ENCODE peak calls at places on chromosomes 7 and 10, in seven cellular contexts. D is GM12891; W is stimulated activated CD4-positive, alpha-beta T cell treated with anti-CD3 and anti-CD28 coated beads, Interleukin-2, amount 100 ng/mL, for 24 hours; R is AG09319; U is Calu3; G is H7; Q is PC-3. K is an unnamed sample.

GRCh38 chr10:61895898-61896605 is 5.4 kb upstream of the ARID5B start:
- DNase-seq in D (no peak), W (no peak), R (no peak), U (no peak), G (no peak), Q (peak; percentile 78), K (no peak)

GRCh38 chr10:8260645-8261044 is 206.2 kb downstream of the GATA3 start:
- DNase-seq in D (no peak), W (no peak), R (no peak), U (no peak), G (no peak), Q (no peak), K (no peak)

GRCh38 chr10:12198156-12198555 is 2.2 kb downstream of the CDC123 start:
- DNase-seq in D (no peak), W (no peak), R (no peak), U (no peak), G (no peak), Q (no peak), K (no peak)

GRCh38 chr7:12490105-12490688 is 80.3 kb upstream of the SCIN start:
- DNase-seq in D (no peak), W (no peak), R (no peak), U (no peak), G (peak; percentile 13), Q (peak; percentile 66), K (no peak)

GRCh38 chr7:1059200-1060091 is 15.1 kb downstream of the GPR146 start:
- DNase-seq in D (no peak), W (no peak), R (no peak), U (no peak), G (peak; percentile 98), Q (no peak), K (no peak)

GRCh38 chr7:28754027-28754426 is 204.1 kb downstream of the TRIL start:
- DNase-seq in D (no peak), W (no peak), R (no peak), U (peak; percentile 24), G (peak; percentile 19), Q (peak; percentile 11), K (no peak)

GRCh38 chr10:1426786-1427185 is 310.5 kb downstream of the ADARB2 start:
- DNase-seq in D (no peak), W (no peak), R (no peak), U (no peak), G (no peak), Q (no peak), K (no peak)

GRCh38 chr10:37681617-37681999 is 175.8 kb downstream of the ZNF248 start:
- DNase-seq in D (no peak), W (no peak), R (no peak), U (no peak), G (peak; percentile 18), Q (no peak), K (no peak)

GRCh38 chr10:110794808-110795207 is 76.9 kb upstream of the PDCD4 start:
- DNase-seq in D (no peak), W (no peak), R (no peak), U (no peak), G (no peak), Q (no peak), K (no peak)

GRCh38 chr7:25407932-25408480 is 179.7 kb upstream of the NPVF start:
- DNase-seq in D (no peak), W (no peak), R (no peak), U (no peak), G (no peak), Q (no peak), K (no peak)

GRCh38 chr10:49228677-49229076 is 40.5 kb upstream of the TMEM273 start:
- DNase-seq in D (no peak), W (no peak), R (no peak), U (no peak), G (peak; percentile 47), Q (no peak), K (no peak)

GRCh38 chr10:89981891-89982290 is 280.5 kb downstream of the KIF20B start:
- DNase-seq in D (no peak), W (no peak), R (no peak), U (no peak), G (no peak), Q (peak; percentile 17), K (no peak)

GRCh38 chr7:47147213-47147631 is 434.7 kb downstream of the TNS3 start:
- DNase-seq in D (no peak), W (no peak), R (no peak), U (peak; percentile 38), G (no peak), Q (no peak), K (no peak)

GRCh38 chr7:42566981-42567510 is 330.0 kb upstream of the GLI3 start:
- DNase-seq in D (no peak), W (no peak), R (no peak), U (no peak), G (no peak), Q (peak; percentile 68), K (peak; percentile 9)

GRCh38 chr10:132203256-132204077 is 16.7 kb downstream of the DPYSL4 start:
- DNase-seq in D (no peak), W (no peak), R (no peak), U (no peak), G (peak; percentile 64), Q (no peak), K (no peak)

GRCh38 chr10:35259769-35260397 is 76.4 kb upstream of the CCNY start:
- DNase-seq in D (no peak), W (no peak), R (peak; percentile 31), U (no peak), G (no peak), Q (peak; percentile 99), K (peak; percentile 79)

GRCh38 chr7:99894738-99895137 is 17.9 kb upstream of the OR2AE1 start:
- DNase-seq in D (no peak), W (no peak), R (no peak), U (no peak), G (no peak), Q (no peak), K (no peak)

GRCh38 chr7:42677751-42678231 is 234.1 kb downstream of the C7orf25 start:
- DNase-seq in D (no peak), W (no peak), R (no peak), U (no peak), G (no peak), Q (peak; percentile 89), K (peak; percentile 92)

GRCh38 chr10:110208614-110209398 is 1.4 kb downstream of the MXI1 start:
- DNase-seq in D (peak; percentile 34), W (peak; percentile 39), R (no peak), U (no peak), G (peak; percentile 59), Q (peak; percentile 27), K (no peak)

GRCh38 chr7:36605261-36605660 is 119.0 kb downstream of the AOAH start:
- DNase-seq in D (no peak), W (no peak), R (no peak), U (peak; percentile 24), G (no peak), Q (peak; percentile 45), K (no peak)

GRCh38 chr10:114504769-114505579 is 100.7 kb upstream of the AFAP1L2 start:
- DNase-seq in D (no peak), W (no peak), R (peak; percentile 95), U (no peak), G (no peak), Q (peak; percentile 40), K (peak; percentile 36)

GRCh38 chr7:44518761-44519160 is 22.4 kb downstream of the NPC1L1 start:
- DNase-seq in D (no peak), W (no peak), R (no peak), U (no peak), G (no peak), Q (no peak), K (no peak)

GRCh38 chr10:44853796-44854195 is 57.3 kb upstream of the TMEM72 start:
- DNase-seq in D (no peak), W (no peak), R (no peak), U (no peak), G (peak; percentile 13), Q (no peak), K (no peak)

GRCh38 chr10:11153766-11154165 is 136.1 kb downstream of the CELF2 start:
- DNase-seq in D (no peak), W (no peak), R (no peak), U (no peak), G (no peak), Q (no peak), K (no peak)

GRCh38 chr10:89690027-89690426 is 11.4 kb upstream of the KIF20B start:
- DNase-seq in D (no peak), W (no peak), R (no peak), U (no peak), G (no peak), Q (no peak), K (no peak)

GRCh38 chr10:78450239-78450638 is 416.6 kb downstream of the RPS24 start:
- DNase-seq in D (no peak), W (no peak), R (no peak), U (no peak), G (no peak), Q (no peak), K (no peak)

GRCh38 chr7:148204639-148205292 is 385.8 kb upstream of the C7orf33 start:
- DNase-seq in D (no peak), W (no peak), R (no peak), U (no peak), G (no peak), Q (no peak), K (no peak)

GRCh38 chr10:7756360-7756992 is 31.3 kb downstream of the KIN start:
- DNase-seq in D (no peak), W (no peak), R (no peak), U (peak; percentile 47), G (peak; percentile 16), Q (peak; percentile 25), K (no peak)

GRCh38 chr10:15504101-15504840 is 133.2 kb upstream of the FAM171A1 start:
- DNase-seq in D (no peak), W (no peak), R (no peak), U (no peak), G (no peak), Q (no peak), K (peak; percentile 32)

GRCh38 chr10:114653926-114654325 is 4.1 kb downstream of the ABLIM1 start:
- DNase-seq in D (no peak), W (no peak), R (no peak), U (no peak), G (no peak), Q (no peak), K (no peak)

GRCh38 chr10:109275970-109276369 is 647.3 kb downstream of the XPNPEP1 start:
- DNase-seq in D (no peak), W (no peak), R (no peak), U (no peak), G (no peak), Q (peak; percentile 9), K (no peak)

GRCh38 chr10:52019078-52019644 is 294.9 kb upstream of the DKK1 start:
- DNase-seq in D (no peak), W (no peak), R (no peak), U (no peak), G (no peak), Q (no peak), K (no peak)

GRCh38 chr7:127654404-127655392 is 2.7 kb downstream of the SND1 start:
- DNase-seq in D (no peak), W (no peak), R (no peak), U (no peak), G (peak; percentile 22), Q (no peak), K (no peak)

GRCh38 chr10:48582970-48583369 is 21.9 kb downstream of the ARHGAP22 start:
- DNase-seq in D (no peak), W (no peak), R (no peak), U (no peak), G (no peak), Q (no peak), K (no peak)

GRCh38 chr10:33193057-33193866 is 141.2 kb downstream of the NRP1 start:
- DNase-seq in D (peak; percentile 40), W (peak; percentile 81), R (peak; percentile 77), U (peak; percentile 79), G (peak; percentile 45), Q (peak; percentile 100), K (peak; percentile 80)